ENCODE peak calls at places on chromosome 2, in ten cellular contexts. P is HCT116, G is PC-9, Z is hepatocyte, I is IMR-90, S is fibroblast of lung, O is GM23338, J is mammary epithelial cell, Y is right atrium auricular region, T is adrenal gland. Q is an unnamed sample.

GRCh38 chr2:179049546-179050311 is at the start of gene CCDC141:
- DNase-seq in P (no peak), O (no peak), J (no peak), I (no peak), S (no peak), Y (no peak), G (no peak), Z (peak; percentile 62), T (peak; percentile 60), Q (no peak)

GRCh38 chr2:118878531-118879149 is 31.2 kb upstream of the EN1 start:
- DNase-seq in G (no peak), Y (no peak), J (peak; percentile 92), O (no peak), P (no peak), I (no peak), T (no peak), Z (no peak), S (no peak), Q (no peak)

GRCh38 chr2:9164112-9164608 is 42.5 kb upstream of the ASAP2 start:
- DNase-seq in S (no peak), O (no peak), G (no peak), T (no peak), I (no peak), Y (no peak), P (no peak), Z (no peak), J (peak; percentile 58), Q (no peak)

GRCh38 chr2:111071480-111072143 is 49.1 kb upstream of the BCL2L11 start:
- DNase-seq in O (no peak), Z (no peak), I (peak; percentile 73), Y (no peak), S (peak; percentile 82), T (no peak), G (peak; percentile 16), J (peak; percentile 87), P (no peak), Q (no peak)

GRCh38 chr2:129936334-129936934 is 43.0 kb upstream of the RAB6C start:
- DNase-seq in I (no peak), S (no peak), T (peak; percentile 40), Z (peak; percentile 72), G (peak; percentile 54), Y (no peak), P (no peak), J (no peak), O (peak; percentile 80), Q (peak; percentile 90)

GRCh38 chr2:42844901-42845685 is 52.7 kb upstream of the HAAO start:
- DNase-seq in G (no peak), Z (peak; percentile 74), P (no peak), S (peak; percentile 45), I (peak; percentile 88), Y (no peak), J (no peak), T (no peak), O (no peak), Q (peak; percentile 38)

GRCh38 chr2:240397924-240398611 is 37.4 kb upstream of the GPC1 start:
- DNase-seq in P (no peak), O (no peak), S (no peak), G (no peak), Z (no peak), T (no peak), Y (no peak), J (no peak), I (peak; percentile 12), Q (peak; percentile 41)

GRCh38 chr2:120520929-120521912 is 175.3 kb downstream of the INHBB start:
- DNase-seq in T (peak; percentile 41), O (peak; percentile 82), Z (no peak), J (peak; percentile 24), Y (no peak), P (peak; percentile 47), S (no peak), I (peak; percentile 26), G (peak; percentile 74), Q (peak; percentile 90)

GRCh38 chr2:147860009-147860408 is 15.2 kb downstream of the ACVR2A start:
- DNase-seq in J (no peak), Z (no peak), S (no peak), G (no peak), Y (no peak), T (no peak), O (peak; percentile 67), I (no peak), P (no peak), Q (no peak)

GRCh38 chr2:238286551-238286950 is 1.9 kb downstream of the PER2 start:
- DNase-seq in G (peak; percentile 58), J (peak; percentile 86), S (peak; percentile 89), Z (peak; percentile 60), Y (peak; percentile 85), O (no peak), P (no peak), I (peak; percentile 86), T (peak; percentile 83), Q (no peak)

GRCh38 chr2:230925443-230925878 is 419 bp upstream of the GPR55 start:
- DNase-seq in I (no peak), G (no peak), J (peak; percentile 19), S (no peak), O (no peak), P (no peak), T (no peak), Z (no peak), Y (no peak), Q (peak; percentile 41)

GRCh38 chr2:54597153-54597827 is 126.2 kb upstream of the EML6 start:
- DNase-seq in S (peak; percentile 75), O (no peak), P (no peak), T (peak; percentile 69), I (peak; percentile 36), J (no peak), Z (no peak), Y (no peak), G (no peak), Q (no peak)

GRCh38 chr2:54601339-54601738 is 122.1 kb upstream of the EML6 start:
- DNase-seq in S (peak; percentile 90), P (no peak), G (no peak), I (no peak), T (no peak), Y (no peak), O (no peak), Z (no peak), J (no peak), Q (no peak)

GRCh38 chr2:54599326-54599710 is 124.1 kb upstream of the EML6 start:
- DNase-seq in G (peak; percentile 62), J (peak; percentile 30), Z (no peak), P (no peak), T (no peak), S (peak; percentile 43), Y (no peak), O (no peak), I (no peak), Q (no peak)

GRCh38 chr2:54598347-54599325 is 124.8 kb upstream of the EML6 start:
- DNase-seq in S (no peak), I (peak; percentile 47), P (no peak), O (no peak), Y (no peak), J (no peak), T (no peak), Z (no peak), G (no peak), Q (no peak)

DNA sequence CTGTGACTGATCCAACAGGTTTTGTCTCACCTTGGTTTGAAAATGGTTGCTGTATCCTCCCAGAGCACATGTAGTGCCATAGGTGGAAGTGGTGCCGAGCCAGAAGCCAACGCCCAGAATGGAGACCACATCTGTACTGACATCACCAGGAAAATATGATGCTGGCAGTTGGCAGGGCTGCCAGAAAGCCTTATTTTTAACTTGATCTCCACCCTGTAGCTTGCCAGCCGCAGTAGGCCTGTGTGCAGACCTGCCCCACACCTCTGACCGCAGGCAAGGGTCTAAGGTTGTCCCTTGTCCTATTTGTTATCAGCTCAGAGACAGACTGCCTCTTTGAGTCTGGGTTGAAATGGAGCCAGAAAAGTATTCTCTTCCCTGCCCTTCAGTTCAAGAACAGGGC is 123.5 kb upstream of the EML6 start:
- DNase-seq in I (no peak), J (peak; percentile 95), S (peak; percentile 43), Y (no peak), P (no peak), O (no peak), T (peak; percentile 66), G (peak; percentile 93), Z (no peak), Q (no peak)
- H3K4me1 ChIP-seq in I (peaks cover 24% of the 10 kb centered on the region), J (peaks cover 31% of the 10 kb centered on the region), S (peaks cover 17% of the 10 kb centered on the region), Y (no peaks in the 10 kb centered on the region), P (no peaks in the 10 kb centered on the region), O (peaks cover 34% of the 10 kb centered on the region), T (peaks cover 67% of the 10 kb centered on the region), G (no peaks in the 10 kb centered on the region), Z (peaks cover 38% of the 10 kb centered on the region), Q (peaks cover 19% of the 10 kb centered on the region)

GRCh38 chr2:37665038-37665437 is 6.4 kb downstream of the CDC42EP3 start:
- DNase-seq in S (no peak), P (no peak), T (no peak), J (no peak), O (no peak), G (no peak), I (no peak), Y (no peak), Z (no peak), Q (no peak)
- H3K4me1 ChIP-seq in S (peaks cover 5% of the 10 kb centered on the region), P (peaks cover 3% of the 10 kb centered on the region), T (no peaks in the 10 kb centered on the region), J (peaks cover 21% of the 10 kb centered on the region), O (peaks cover 60% of the 10 kb centered on the region), G (peaks cover 59% of the 10 kb centered on the region), I (peaks cover 34% of the 10 kb centered on the region), Y (no peaks in the 10 kb centered on the region), Z (peaks cover 9% of the 10 kb centered on the region), Q (peaks cover 8% of the 10 kb centered on the region)

DNA sequence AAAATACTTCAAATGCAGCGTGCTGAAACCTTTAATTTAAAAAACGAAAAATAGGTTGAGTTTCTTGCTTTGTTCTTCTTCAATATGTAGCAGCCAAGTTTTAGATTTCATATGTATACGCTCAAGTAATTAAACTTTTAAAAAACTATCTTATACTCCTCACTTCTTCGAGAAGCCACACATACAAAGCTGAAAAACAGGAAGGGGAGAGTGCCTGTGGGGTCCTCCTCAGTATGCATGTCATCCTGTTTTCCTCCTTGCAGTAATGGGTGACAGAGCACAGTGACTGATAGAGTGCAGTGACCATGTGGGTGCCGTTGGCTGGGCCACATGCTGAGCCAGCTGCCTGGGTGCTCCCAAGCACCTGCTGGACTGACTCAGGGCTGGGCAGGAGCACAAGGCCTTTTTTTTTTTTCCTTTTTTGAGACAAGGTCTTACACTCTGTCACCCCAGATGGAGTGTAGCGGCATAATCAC is 33.3 kb downstream of the UXS1 start:
- DNase-seq in T (peak; percentile 52), J (no peak), I (no peak), Y (no peak), S (no peak), O (no peak), P (no peak), Z (no peak), G (no peak), Q (no peak)
- H3K4me1 ChIP-seq in T (peaks cover 6% of the 10 kb centered on the region), J (peaks cover 11% of the 10 kb centered on the region), I (no peaks in the 10 kb centered on the region), Y (no peaks in the 10 kb centered on the region), S (peaks cover 3% of the 10 kb centered on the region), O (peaks cover 36% of the 10 kb centered on the region), P (peaks cover 26% of the 10 kb centered on the region), Z (peaks cover 31% of the 10 kb centered on the region), G (peaks cover 49% of the 10 kb centered on the region), Q (no peaks in the 10 kb centered on the region)

DNA sequence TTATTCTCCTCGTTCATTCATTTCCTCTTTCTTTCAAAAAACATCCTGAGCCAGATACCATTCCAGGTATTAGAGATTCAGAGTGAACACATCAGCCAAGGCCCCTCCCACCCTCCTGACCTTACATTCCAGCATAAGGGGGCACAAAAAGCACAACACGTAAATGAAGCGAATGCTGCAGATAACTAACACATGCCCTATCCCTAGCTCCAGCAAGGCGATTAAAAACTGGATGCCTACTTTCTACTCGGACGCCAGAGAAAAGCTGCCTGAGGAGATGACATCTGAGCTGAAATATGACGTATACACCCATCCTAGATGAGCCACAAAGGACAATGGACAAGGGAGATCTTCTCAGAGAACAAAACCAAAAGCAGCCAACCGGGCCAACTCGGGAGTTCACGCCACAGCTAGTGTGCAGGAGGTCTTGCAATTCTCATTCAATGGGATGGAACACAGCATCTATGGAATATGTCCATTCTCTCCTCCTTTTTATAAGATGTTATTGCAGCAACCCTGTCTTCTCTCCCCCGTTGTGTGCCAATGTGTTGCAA is 33.5 kb downstream of the FEZ2 start:
- DNase-seq in S (no peak), Z (no peak), G (peak; percentile 23), P (no peak), I (no peak), Y (no peak), J (peak; percentile 45), O (no peak), T (no peak), Q (no peak)
- H3K4me1 ChIP-seq in S (peaks cover 27% of the 10 kb centered on the region), Z (peaks cover 23% of the 10 kb centered on the region), G (peaks cover 67% of the 10 kb centered on the region), P (peaks cover 55% of the 10 kb centered on the region), I (peaks cover 25% of the 10 kb centered on the region), Y (no peaks in the 10 kb centered on the region), J (peaks cover 55% of the 10 kb centered on the region), O (peaks cover 38% of the 10 kb centered on the region), T (peaks cover 45% of the 10 kb centered on the region), Q (no peaks in the 10 kb centered on the region)

Q was measured in endodermal cell.